ENCODE peak calls at places on chromosome 14, in ten cellular contexts. One of them, this sample, is unnamed.

GRCh38 chr14:87233266-87233665 is 759.7 kb downstream of the GALC start:
- DNase-seq in thoracic aorta: no peak
- DNase-seq in IMR-90: no peak
- DNase-seq in fibroblast of pulmonary artery: no peak
- DNase-seq in endothelial cell of umbilical vein: no peak
- DNase-seq in WERI-Rb-1: no peak
- DNase-seq in foreskin fibroblast: no peak
- DNase-seq in GM23338: no peak
- DNase-seq in fibroblast of villous mesenchyme: no peak
- DNase-seq in cardiac muscle cell: no peak
- DNase-seq in this sample: no peak

GRCh38 chr14:52447236-52447635 is 105.1 kb downstream of the TXNDC16 start:
- DNase-seq in fibroblast of villous mesenchyme: no peak
- DNase-seq in WERI-Rb-1: no peak
- DNase-seq in IMR-90: no peak
- DNase-seq in thoracic aorta: no peak
- DNase-seq in GM23338: no peak
- DNase-seq in endothelial cell of umbilical vein: no peak
- DNase-seq in foreskin fibroblast: no peak
- DNase-seq in fibroblast of pulmonary artery: no peak
- DNase-seq in cardiac muscle cell: no peak
- DNase-seq in this sample: no peak

GRCh38 chr14:101721951-101722661 is 39.4 kb upstream of the PPP2R5C start:
- DNase-seq in IMR-90: no peak
- DNase-seq in WERI-Rb-1: no peak
- DNase-seq in thoracic aorta: no peak
- DNase-seq in endothelial cell of umbilical vein: peak; percentile 80
- DNase-seq in cardiac muscle cell: peak; percentile 40
- DNase-seq in fibroblast of pulmonary artery: peak; percentile 11
- DNase-seq in GM23338: peak; percentile 53
- DNase-seq in foreskin fibroblast: peak; percentile 47
- DNase-seq in fibroblast of villous mesenchyme: peak; percentile 58
- DNase-seq in this sample: no peak

GRCh38 chr14:64844272-64844671 is 35.4 kb downstream of the SPTB start:
- DNase-seq in GM23338: no peak
- DNase-seq in WERI-Rb-1: no peak
- DNase-seq in fibroblast of villous mesenchyme: no peak
- DNase-seq in thoracic aorta: no peak
- DNase-seq in IMR-90: no peak
- DNase-seq in endothelial cell of umbilical vein: no peak
- DNase-seq in foreskin fibroblast: no peak
- DNase-seq in cardiac muscle cell: no peak
- DNase-seq in fibroblast of pulmonary artery: no peak
- DNase-seq in this sample: no peak

GRCh38 chr14:102777711-102778615 is 714 bp downstream of the TRAF3 start:
- DNase-seq in GM23338: peak; percentile 33
- DNase-seq in WERI-Rb-1: no peak
- DNase-seq in IMR-90: peak; percentile 47
- DNase-seq in fibroblast of villous mesenchyme: peak; percentile 55
- DNase-seq in endothelial cell of umbilical vein: no peak
- DNase-seq in cardiac muscle cell: peak; percentile 38
- DNase-seq in fibroblast of pulmonary artery: peak; percentile 44
- DNase-seq in thoracic aorta: no peak
- DNase-seq in foreskin fibroblast: peak; percentile 51
- DNase-seq in this sample: peak; percentile 41

GRCh38 chr14:82075566-82075965 is 541.9 kb upstream of the SEL1L start:
- DNase-seq in foreskin fibroblast: peak; percentile 0
- DNase-seq in GM23338: peak; percentile 87
- DNase-seq in fibroblast of pulmonary artery: peak; percentile 7
- DNase-seq in cardiac muscle cell: peak; percentile 1
- DNase-seq in thoracic aorta: no peak
- DNase-seq in WERI-Rb-1: no peak
- DNase-seq in endothelial cell of umbilical vein: no peak
- DNase-seq in IMR-90: no peak
- DNase-seq in fibroblast of villous mesenchyme: peak; percentile 1
- DNase-seq in this sample: peak; percentile 91

GRCh38 chr14:63770187-63770807 is 42.4 kb upstream of the SGPP1 start:
- DNase-seq in thoracic aorta: no peak
- DNase-seq in endothelial cell of umbilical vein: peak; percentile 63
- DNase-seq in IMR-90: peak; percentile 62
- DNase-seq in WERI-Rb-1: peak; percentile 30
- DNase-seq in fibroblast of villous mesenchyme: peak; percentile 70
- DNase-seq in cardiac muscle cell: peak; percentile 77
- DNase-seq in fibroblast of pulmonary artery: peak; percentile 78
- DNase-seq in foreskin fibroblast: peak; percentile 75
- DNase-seq in GM23338: peak; percentile 67
- DNase-seq in this sample: peak; percentile 15

GRCh38 chr14:89283327-89284060 is 133.5 kb downstream of the FOXN3 start:
- DNase-seq in cardiac muscle cell: no peak
- DNase-seq in fibroblast of pulmonary artery: no peak
- DNase-seq in GM23338: no peak
- DNase-seq in IMR-90: no peak
- DNase-seq in endothelial cell of umbilical vein: no peak
- DNase-seq in thoracic aorta: no peak
- DNase-seq in foreskin fibroblast: no peak
- DNase-seq in WERI-Rb-1: no peak
- DNase-seq in fibroblast of villous mesenchyme: no peak
- DNase-seq in this sample: no peak

GRCh38 chr14:63986789-63987533 is 134.2 kb downstream of the SYNE2 start:
- DNase-seq in fibroblast of pulmonary artery: peak; percentile 92
- DNase-seq in IMR-90: peak; percentile 78
- DNase-seq in fibroblast of villous mesenchyme: peak; percentile 76
- DNase-seq in endothelial cell of umbilical vein: no peak
- DNase-seq in thoracic aorta: no peak
- DNase-seq in GM23338: no peak
- DNase-seq in cardiac muscle cell: peak; percentile 93
- DNase-seq in WERI-Rb-1: no peak
- DNase-seq in foreskin fibroblast: peak; percentile 73
- DNase-seq in this sample: no peak

DNA sequence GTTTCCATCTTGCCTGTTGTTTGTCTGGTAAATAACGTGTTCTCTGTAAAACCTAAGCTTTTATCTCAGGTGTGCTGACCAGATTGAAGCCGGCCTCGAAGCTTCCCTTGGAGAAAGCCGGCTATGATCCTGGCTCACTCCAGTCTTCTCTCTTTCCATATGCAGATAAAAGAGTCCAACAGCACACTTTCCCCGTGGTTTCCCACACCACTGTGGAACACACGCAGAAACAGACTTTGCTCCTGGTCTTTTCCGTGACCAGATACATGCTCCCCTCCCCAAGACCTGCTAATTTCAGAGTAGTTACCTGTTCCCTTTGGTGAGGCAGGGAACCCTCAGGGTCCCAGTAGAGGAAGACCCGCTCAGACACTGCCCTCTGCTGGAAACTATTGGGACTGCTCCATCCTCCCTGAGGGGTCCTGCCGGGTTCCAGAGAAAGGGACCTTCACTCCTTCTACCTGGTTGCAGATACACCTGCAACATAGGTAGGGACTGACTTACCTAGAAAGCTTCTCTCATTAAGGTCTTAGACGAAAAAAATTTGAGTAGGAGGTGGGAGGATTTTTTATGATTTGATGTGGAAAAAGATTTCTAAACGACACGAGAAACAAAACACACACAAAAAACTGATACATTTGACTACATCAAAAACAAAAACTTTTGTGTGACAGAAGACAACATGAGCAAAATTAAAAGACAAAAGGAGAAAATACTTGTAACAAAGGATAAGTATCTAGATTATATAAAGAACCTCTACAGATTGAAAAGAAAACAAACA is 415.4 kb upstream of the CCDC196 start:
- DNase-seq in GM23338: peak; percentile 90
- DNase-seq in fibroblast of villous mesenchyme: peak; percentile 14
- DNase-seq in endothelial cell of umbilical vein: peak; percentile 39
- DNase-seq in WERI-Rb-1: peak; percentile 80
- DNase-seq in fibroblast of pulmonary artery: peak; percentile 32
- DNase-seq in IMR-90: no peak
- DNase-seq in foreskin fibroblast: peak; percentile 24
- DNase-seq in thoracic aorta: no peak
- DNase-seq in cardiac muscle cell: peak; percentile 44
- DNase-seq in this sample: peak; percentile 87
- TF ChIP-seq CTCF in GM23338: peak; percentile 92
- TF ChIP-seq CTCF in fibroblast of villous mesenchyme: peak; percentile 89
- TF ChIP-seq CTCF in endothelial cell of umbilical vein: peak; percentile 88
- TF ChIP-seq CTCF in WERI-Rb-1: peak; percentile 82
- TF ChIP-seq CTCF in fibroblast of pulmonary artery: peak; percentile 99
- TF ChIP-seq CTCF in IMR-90: peak; percentile 51
- TF ChIP-seq CTCF in foreskin fibroblast: peak; percentile 87
- TF ChIP-seq CTCF in thoracic aorta: peak; percentile 28
- TF ChIP-seq CTCF in cardiac muscle cell: peak; percentile 96
- TF ChIP-seq CTCF in this sample: peak; percentile 96

GRCh38 chr14:37720131-37720530 is 124.7 kb downstream of the TTC6 start:
- DNase-seq in cardiac muscle cell: no peak
- DNase-seq in fibroblast of villous mesenchyme: no peak
- DNase-seq in endothelial cell of umbilical vein: no peak
- DNase-seq in WERI-Rb-1: no peak
- DNase-seq in foreskin fibroblast: no peak
- DNase-seq in IMR-90: no peak
- DNase-seq in GM23338: no peak
- DNase-seq in thoracic aorta: no peak
- DNase-seq in fibroblast of pulmonary artery: no peak
- DNase-seq in this sample: no peak
- TF ChIP-seq CTCF in cardiac muscle cell: no peak
- TF ChIP-seq CTCF in fibroblast of villous mesenchyme: no peak
- TF ChIP-seq CTCF in endothelial cell of umbilical vein: no peak
- TF ChIP-seq CTCF in WERI-Rb-1: no peak
- TF ChIP-seq CTCF in foreskin fibroblast: no peak
- TF ChIP-seq CTCF in IMR-90: no peak
- TF ChIP-seq CTCF in GM23338: no peak
- TF ChIP-seq CTCF in thoracic aorta: no peak
- TF ChIP-seq CTCF in fibroblast of pulmonary artery: no peak
- TF ChIP-seq CTCF in this sample: no peak

DNA sequence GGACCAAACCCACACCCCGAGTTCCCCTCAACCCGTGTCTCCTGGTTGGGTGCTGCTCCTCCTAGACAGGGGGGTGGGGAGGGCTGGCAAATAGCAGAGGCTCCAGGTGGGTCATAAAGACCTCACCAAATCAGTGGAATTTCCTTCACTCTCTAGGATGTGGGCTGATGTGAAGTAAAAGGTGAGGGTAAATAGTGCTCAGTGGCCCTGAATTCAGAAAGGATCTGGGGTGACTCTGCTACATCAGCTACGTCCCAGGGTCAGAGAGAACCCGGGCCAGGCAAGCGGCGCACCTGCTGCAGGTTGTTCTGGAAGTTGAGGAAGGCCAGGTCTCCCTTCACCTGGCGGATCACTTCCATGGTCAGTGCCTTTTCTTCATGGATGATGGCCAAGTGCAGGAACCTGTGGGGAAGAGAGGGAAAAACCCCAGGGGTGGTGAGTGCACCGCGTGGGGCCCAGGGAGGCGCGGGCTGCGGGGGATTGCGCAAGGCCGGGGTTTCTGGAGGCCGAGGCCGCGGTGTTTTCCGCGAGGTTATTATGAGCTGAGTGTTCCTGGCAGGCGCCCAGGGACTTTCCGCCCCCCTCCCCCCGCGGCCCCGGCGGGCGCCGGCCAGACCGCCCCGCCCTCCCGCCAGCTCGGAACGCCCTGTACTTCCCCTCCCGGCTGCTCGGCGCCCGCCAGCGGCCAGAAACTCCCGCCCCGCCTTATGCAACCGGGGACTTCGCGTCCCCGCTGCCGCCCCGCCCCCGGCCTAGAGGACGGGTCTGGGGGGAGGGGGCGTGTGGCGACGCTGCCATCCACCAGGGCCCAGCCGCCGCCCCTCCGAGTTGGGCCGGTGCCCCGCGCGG is 928 bp downstream of the NFKBIA start:
- DNase-seq in fibroblast of villous mesenchyme: peak; percentile 96
- DNase-seq in IMR-90: peak; percentile 92
- DNase-seq in thoracic aorta: peak; percentile 85
- DNase-seq in GM23338: peak; percentile 85
- DNase-seq in endothelial cell of umbilical vein: peak; percentile 93
- DNase-seq in fibroblast of pulmonary artery: peak; percentile 96
- DNase-seq in foreskin fibroblast: peak; percentile 98
- DNase-seq in WERI-Rb-1: peak; percentile 95
- DNase-seq in cardiac muscle cell: peak; percentile 98
- DNase-seq in this sample: peak; percentile 86
- TF ChIP-seq CTCF in fibroblast of villous mesenchyme: no peak
- TF ChIP-seq CTCF in IMR-90: no peak
- TF ChIP-seq CTCF in thoracic aorta: no peak
- TF ChIP-seq CTCF in GM23338: no peak
- TF ChIP-seq CTCF in endothelial cell of umbilical vein: no peak
- TF ChIP-seq CTCF in fibroblast of pulmonary artery: no peak
- TF ChIP-seq CTCF in foreskin fibroblast: no peak
- TF ChIP-seq CTCF in WERI-Rb-1: no peak
- TF ChIP-seq CTCF in cardiac muscle cell: no peak
- TF ChIP-seq CTCF in this sample: no peak

GRCh38 chr14:92315050-92315785 is 7.7 kb upstream of the SLC24A4 start:
- DNase-seq in WERI-Rb-1: no peak
- DNase-seq in fibroblast of pulmonary artery: no peak
- DNase-seq in fibroblast of villous mesenchyme: no peak
- DNase-seq in cardiac muscle cell: no peak
- DNase-seq in endothelial cell of umbilical vein: no peak
- DNase-seq in foreskin fibroblast: no peak
- DNase-seq in GM23338: no peak
- DNase-seq in IMR-90: no peak
- DNase-seq in thoracic aorta: no peak
- DNase-seq in this sample: no peak
- TF ChIP-seq CTCF in WERI-Rb-1: peak; percentile 25
- TF ChIP-seq CTCF in fibroblast of pulmonary artery: no peak
- TF ChIP-seq CTCF in fibroblast of villous mesenchyme: no peak
- TF ChIP-seq CTCF in cardiac muscle cell: no peak
- TF ChIP-seq CTCF in endothelial cell of umbilical vein: no peak
- TF ChIP-seq CTCF in foreskin fibroblast: no peak
- TF ChIP-seq CTCF in GM23338: no peak
- TF ChIP-seq CTCF in IMR-90: no peak
- TF ChIP-seq CTCF in thoracic aorta: no peak
- TF ChIP-seq CTCF in this sample: no peak

GRCh38 chr14:106209745-106210144 is 683.4 kb downstream of the TMEM121 start:
- DNase-seq in endothelial cell of umbilical vein: no peak
- DNase-seq in GM23338: no peak
- DNase-seq in fibroblast of pulmonary artery: no peak
- DNase-seq in thoracic aorta: no peak
- DNase-seq in foreskin fibroblast: no peak
- DNase-seq in IMR-90: no peak
- DNase-seq in cardiac muscle cell: no peak
- DNase-seq in fibroblast of villous mesenchyme: no peak
- DNase-seq in WERI-Rb-1: no peak
- DNase-seq in this sample: no peak
- TF ChIP-seq CTCF in endothelial cell of umbilical vein: no peak
- TF ChIP-seq CTCF in GM23338: no peak
- TF ChIP-seq CTCF in fibroblast of pulmonary artery: no peak
- TF ChIP-seq CTCF in thoracic aorta: no peak
- TF ChIP-seq CTCF in foreskin fibroblast: no peak
- TF ChIP-seq CTCF in IMR-90: no peak
- TF ChIP-seq CTCF in cardiac muscle cell: no peak
- TF ChIP-seq CTCF in fibroblast of villous mesenchyme: no peak
- TF ChIP-seq CTCF in WERI-Rb-1: no peak
- TF ChIP-seq CTCF in this sample: no peak

GRCh38 chr14:62307844-62308243 is 545.6 kb downstream of the SNAPC1 start:
- DNase-seq in fibroblast of villous mesenchyme: no peak
- DNase-seq in IMR-90: no peak
- DNase-seq in thoracic aorta: no peak
- DNase-seq in foreskin fibroblast: no peak
- DNase-seq in GM23338: peak; percentile 47
- DNase-seq in fibroblast of pulmonary artery: no peak
- DNase-seq in endothelial cell of umbilical vein: no peak
- DNase-seq in WERI-Rb-1: no peak
- DNase-seq in cardiac muscle cell: no peak
- DNase-seq in this sample: no peak
- TF ChIP-seq CTCF in fibroblast of villous mesenchyme: no peak
- TF ChIP-seq CTCF in IMR-90: no peak
- TF ChIP-seq CTCF in thoracic aorta: no peak
- TF ChIP-seq CTCF in foreskin fibroblast: no peak
- TF ChIP-seq CTCF in GM23338: peak; percentile 29
- TF ChIP-seq CTCF in fibroblast of pulmonary artery: no peak
- TF ChIP-seq CTCF in endothelial cell of umbilical vein: no peak
- TF ChIP-seq CTCF in WERI-Rb-1: no peak
- TF ChIP-seq CTCF in cardiac muscle cell: no peak
- TF ChIP-seq CTCF in this sample: no peak

This sample was measured in nephron progenitor cell.